ENCODE peak calls at places on chromosomes 5 and 9, in six cellular contexts. One of them, this sample, is unnamed.
A peak's percentile ranks its signal among the peaks of the same experiment; 100 is the strongest.

GRCh38 chr9:116275418-116276295 is 122.1 kb downstream of the PAPPA start:
- DNase-seq in epithelial cell of esophagus: no peak
- DNase-seq in spleen: no peak
- DNase-seq in AG04449: no peak
- DNase-seq in GM12865: no peak
- DNase-seq in tibial nerve: no peak
- DNase-seq in this sample: no peak

GRCh38 chr5:168292783-168293696 is 1.6 kb downstream of the WWC1 start:
- DNase-seq in tibial nerve: no peak
- DNase-seq in epithelial cell of esophagus: no peak
- DNase-seq in spleen: no peak
- DNase-seq in GM12865: no peak
- DNase-seq in AG04449: no peak
- DNase-seq in this sample: no peak

GRCh38 chr9:134942011-134942410 is 24.3 kb upstream of the FCN1 start:
- DNase-seq in tibial nerve: no peak
- DNase-seq in AG04449: no peak
- DNase-seq in spleen: peak; percentile 39
- DNase-seq in epithelial cell of esophagus: no peak
- DNase-seq in GM12865: no peak
- DNase-seq in this sample: no peak

GRCh38 chr5:12413075-12413474 is 508.8 kb upstream of the CTNND2 start:
- DNase-seq in spleen: no peak
- DNase-seq in tibial nerve: no peak
- DNase-seq in GM12865: no peak
- DNase-seq in epithelial cell of esophagus: no peak
- DNase-seq in AG04449: no peak
- DNase-seq in this sample: no peak

GRCh38 chr9:479951-480350 is 265.3 kb downstream of the DOCK8 start:
- DNase-seq in AG04449: no peak
- DNase-seq in GM12865: no peak
- DNase-seq in tibial nerve: no peak
- DNase-seq in epithelial cell of esophagus: no peak
- DNase-seq in spleen: no peak
- DNase-seq in this sample: no peak

GRCh38 chr9:124574944-124575343 is 67.7 kb upstream of the NR5A1 start:
- DNase-seq in spleen: no peak
- DNase-seq in tibial nerve: no peak
- DNase-seq in epithelial cell of esophagus: peak; percentile 88
- DNase-seq in GM12865: no peak
- DNase-seq in AG04449: peak; percentile 45
- DNase-seq in this sample: no peak

GRCh38 chr9:76621011-76621410 is 143.2 kb upstream of the PCA3 start:
- DNase-seq in epithelial cell of esophagus: no peak
- DNase-seq in GM12865: no peak
- DNase-seq in spleen: no peak
- DNase-seq in tibial nerve: no peak
- DNase-seq in AG04449: no peak
- DNase-seq in this sample: no peak

GRCh38 chr9:91949293-91949945 is 609 bp downstream of the ROR2 start:
- DNase-seq in epithelial cell of esophagus: peak; percentile 16
- DNase-seq in AG04449: no peak
- DNase-seq in GM12865: no peak
- DNase-seq in spleen: no peak
- DNase-seq in tibial nerve: no peak
- DNase-seq in this sample: no peak

GRCh38 chr5:926416-927171 is 33.9 kb downstream of the TRIP13 start:
- DNase-seq in epithelial cell of esophagus: peak; percentile 6
- DNase-seq in AG04449: no peak
- DNase-seq in spleen: peak; percentile 73
- DNase-seq in tibial nerve: no peak
- DNase-seq in GM12865: no peak
- DNase-seq in this sample: no peak

GRCh38 chr9:107711528-107711927 is 222.0 kb upstream of the KLF4 start:
- DNase-seq in AG04449: peak; percentile 65
- DNase-seq in GM12865: no peak
- DNase-seq in epithelial cell of esophagus: peak; percentile 95
- DNase-seq in tibial nerve: no peak
- DNase-seq in spleen: no peak
- DNase-seq in this sample: no peak

GRCh38 chr9:24793711-24794110 is 248.0 kb upstream of the IZUMO3 start:
- DNase-seq in epithelial cell of esophagus: no peak
- DNase-seq in tibial nerve: no peak
- DNase-seq in GM12865: no peak
- DNase-seq in AG04449: no peak
- DNase-seq in spleen: no peak
- DNase-seq in this sample: no peak

GRCh38 chr5:133324058-133324457 is 272.2 kb downstream of the HSPA4 start:
- DNase-seq in GM12865: no peak
- DNase-seq in spleen: peak; percentile 42
- DNase-seq in epithelial cell of esophagus: no peak
- DNase-seq in tibial nerve: no peak
- DNase-seq in AG04449: no peak
- DNase-seq in this sample: no peak

GRCh38 chr5:39605966-39606591 is 181.3 kb upstream of the DAB2 start:
- DNase-seq in AG04449: no peak
- DNase-seq in GM12865: no peak
- DNase-seq in spleen: no peak
- DNase-seq in tibial nerve: no peak
- DNase-seq in epithelial cell of esophagus: peak; percentile 50
- DNase-seq in this sample: no peak

GRCh38 chr5:167720201-167720600 is 571.2 kb upstream of the WWC1 start:
- DNase-seq in epithelial cell of esophagus: peak; percentile 24
- DNase-seq in AG04449: no peak
- DNase-seq in spleen: no peak
- DNase-seq in tibial nerve: no peak
- DNase-seq in GM12865: no peak
- DNase-seq in this sample: no peak

GRCh38 chr9:113609562-113610318 is 146.2 kb downstream of the RGS3 start:
- DNase-seq in tibial nerve: peak; percentile 86
- DNase-seq in AG04449: no peak
- DNase-seq in spleen: peak; percentile 87
- DNase-seq in epithelial cell of esophagus: no peak
- DNase-seq in GM12865: no peak
- DNase-seq in this sample: no peak

GRCh38 chr5:168601972-168602371 is 22.8 kb upstream of the PANK3 start:
- DNase-seq in spleen: no peak
- DNase-seq in GM12865: no peak
- DNase-seq in tibial nerve: no peak
- DNase-seq in AG04449: no peak
- DNase-seq in epithelial cell of esophagus: no peak
- DNase-seq in this sample: no peak

DNA sequence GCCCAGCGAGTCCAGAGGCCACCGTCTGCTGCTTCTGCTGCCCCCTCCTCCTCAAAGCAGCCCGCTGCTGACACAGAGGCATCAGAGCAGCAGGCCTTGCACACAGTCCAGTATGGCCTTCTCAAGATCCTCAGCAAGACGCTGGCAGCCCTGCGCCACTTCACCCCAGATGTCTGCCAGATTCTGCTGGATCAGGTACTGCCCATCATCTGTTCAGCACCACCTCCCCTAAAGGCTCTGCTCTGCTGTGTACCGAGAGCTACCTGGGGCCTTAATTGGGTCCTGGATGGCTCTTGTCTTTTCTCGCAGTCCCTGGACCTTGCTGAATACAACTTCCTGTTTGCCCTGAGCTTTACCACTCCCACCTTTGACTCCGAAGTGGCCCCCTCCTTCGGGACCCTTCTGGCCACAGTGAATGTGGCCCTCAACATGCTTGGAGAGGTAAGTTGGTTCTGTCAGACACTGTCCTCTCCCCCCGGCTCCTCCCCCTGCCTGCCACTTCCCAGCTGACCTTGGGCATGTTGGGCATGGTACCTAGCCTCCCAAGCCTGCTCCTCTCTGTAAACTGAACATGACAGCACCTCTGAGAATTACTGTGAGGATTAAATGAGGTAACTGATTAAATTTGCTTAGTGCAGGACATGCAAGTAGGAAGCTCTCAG is 22.7 kb downstream of the SH3GLB2 start:
- DNase-seq in GM12865: no peak
- DNase-seq in AG04449: no peak
- DNase-seq in epithelial cell of esophagus: no peak
- DNase-seq in tibial nerve: no peak
- DNase-seq in spleen: no peak
- DNase-seq in this sample: no peak
- TF ChIP-seq CTCF in GM12865: no peak
- TF ChIP-seq CTCF in AG04449: no peak
- TF ChIP-seq CTCF in epithelial cell of esophagus: no peak
- TF ChIP-seq CTCF in tibial nerve: no peak
- TF ChIP-seq CTCF in spleen: no peak
- TF ChIP-seq CTCF in this sample: no peak

GRCh38 chr9:22047596-22047995 is 38.5 kb upstream of the CDKN2B start:
- DNase-seq in epithelial cell of esophagus: no peak
- DNase-seq in GM12865: no peak
- DNase-seq in tibial nerve: no peak
- DNase-seq in spleen: no peak
- DNase-seq in AG04449: no peak
- DNase-seq in this sample: no peak
- H3K4me3 ChIP-seq in epithelial cell of esophagus: no peak overlapping the region
- H3K4me3 ChIP-seq in GM12865: no peak overlapping the region
- H3K4me3 ChIP-seq in tibial nerve: no peak overlapping the region
- H3K4me3 ChIP-seq in spleen: no peak overlapping the region
- H3K4me3 ChIP-seq in AG04449: no peak overlapping the region
- H3K4me3 ChIP-seq in this sample: no peak overlapping the region

GRCh38 chr9:72952394-72952720 is 496 bp downstream of the ALDH1A1 start:
- DNase-seq in AG04449: no peak
- DNase-seq in tibial nerve: no peak
- DNase-seq in spleen: no peak
- DNase-seq in epithelial cell of esophagus: no peak
- DNase-seq in GM12865: no peak
- DNase-seq in this sample: no peak

GRCh38 chr9:72951043-72951442 is 1.8 kb downstream of the ALDH1A1 start:
- DNase-seq in tibial nerve: no peak
- DNase-seq in AG04449: no peak
- DNase-seq in spleen: no peak
- DNase-seq in GM12865: no peak
- DNase-seq in epithelial cell of esophagus: no peak
- DNase-seq in this sample: no peak

GRCh38 chr9:72952914-72953313 is at the start of gene ALDH1A1:
- DNase-seq in AG04449: no peak
- DNase-seq in epithelial cell of esophagus: peak; percentile 55
- DNase-seq in spleen: no peak
- DNase-seq in tibial nerve: no peak
- DNase-seq in GM12865: no peak
- DNase-seq in this sample: no peak

GRCh38 chr9:72951520-72952393 is 1.1 kb downstream of the ALDH1A1 start:
- DNase-seq in spleen: no peak
- DNase-seq in GM12865: no peak
- DNase-seq in AG04449: no peak
- DNase-seq in tibial nerve: no peak
- DNase-seq in epithelial cell of esophagus: no peak
- DNase-seq in this sample: no peak

DNA sequence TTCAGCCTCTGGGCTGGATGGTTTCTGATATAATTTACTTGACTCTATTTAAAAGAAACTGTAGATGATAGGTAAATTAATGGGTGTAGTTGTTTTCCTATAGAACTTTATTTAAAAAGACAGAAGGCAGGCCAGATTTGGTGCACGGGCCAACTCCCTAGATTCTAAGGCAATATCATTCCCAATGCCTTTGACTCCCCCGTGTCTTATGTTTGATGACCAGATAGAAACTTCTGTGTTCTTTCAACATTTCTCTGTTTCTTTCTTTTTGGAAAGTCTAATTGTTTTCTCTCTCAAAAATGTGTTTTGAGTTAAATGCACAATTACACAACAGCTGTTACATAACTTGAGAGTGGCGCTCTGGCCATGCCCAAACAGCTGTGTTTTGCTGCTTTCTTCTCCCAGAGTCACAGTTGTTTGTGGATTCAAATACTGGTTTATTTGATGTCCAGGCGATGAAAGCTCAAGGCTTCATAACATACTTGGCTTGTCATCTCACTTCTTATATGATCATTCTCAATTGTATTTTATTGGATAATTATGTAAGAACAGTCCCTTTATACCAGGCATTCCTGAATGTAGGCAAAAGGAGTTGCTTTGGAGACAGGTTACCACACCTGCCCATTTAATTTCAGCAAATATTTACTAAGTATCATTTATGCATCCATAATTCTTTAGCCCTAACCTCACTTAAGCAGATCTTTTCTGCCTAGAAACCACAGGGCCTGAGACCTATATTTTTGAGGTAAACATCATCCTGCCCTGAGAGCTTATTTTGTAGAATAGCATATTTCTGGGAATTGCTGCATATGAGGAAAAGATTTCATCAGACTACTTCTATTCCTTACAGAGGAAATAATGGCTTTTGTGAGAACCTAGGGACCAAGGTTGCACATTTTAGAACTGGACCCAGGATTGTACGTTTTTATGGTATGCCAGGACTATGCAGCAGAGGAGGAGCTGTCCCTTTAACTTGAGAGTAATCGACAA is 1.9 kb upstream of the ALDH1A1 start:
- DNase-seq in spleen: no peak
- DNase-seq in AG04449: no peak
- DNase-seq in tibial nerve: peak; percentile 15
- DNase-seq in epithelial cell of esophagus: no peak
- DNase-seq in GM12865: no peak
- DNase-seq in this sample: no peak
- TF ChIP-seq CTCF in spleen: no peak
- TF ChIP-seq CTCF in AG04449: no peak
- TF ChIP-seq CTCF in tibial nerve: no peak
- TF ChIP-seq CTCF in epithelial cell of esophagus: no peak
- TF ChIP-seq CTCF in GM12865: no peak
- TF ChIP-seq CTCF in this sample: no peak

GRCh38 chr9:98104445-98104881 is 14.6 kb downstream of the TRIM14 start:
- DNase-seq in tibial nerve: no peak
- DNase-seq in spleen: no peak
- DNase-seq in AG04449: no peak
- DNase-seq in epithelial cell of esophagus: no peak
- DNase-seq in GM12865: peak; percentile 62
- DNase-seq in this sample: no peak

GRCh38 chr9:98101868-98102273 is 17.2 kb downstream of the TRIM14 start:
- DNase-seq in AG04449: no peak
- DNase-seq in tibial nerve: no peak
- DNase-seq in spleen: peak; percentile 93
- DNase-seq in epithelial cell of esophagus: no peak
- DNase-seq in GM12865: peak; percentile 98
- DNase-seq in this sample: peak; percentile 81

GRCh38 chr9:98099898-98100297 is 19.1 kb downstream of the TRIM14 start:
- DNase-seq in spleen: no peak
- DNase-seq in AG04449: no peak
- DNase-seq in GM12865: peak; percentile 49
- DNase-seq in tibial nerve: no peak
- DNase-seq in epithelial cell of esophagus: peak; percentile 81
- DNase-seq in this sample: no peak

GRCh38 chr9:98099346-98099745 is 19.7 kb downstream of the TRIM14 start:
- DNase-seq in GM12865: no peak
- DNase-seq in spleen: no peak
- DNase-seq in tibial nerve: no peak
- DNase-seq in AG04449: no peak
- DNase-seq in epithelial cell of esophagus: peak; percentile 55
- DNase-seq in this sample: no peak

DNA sequence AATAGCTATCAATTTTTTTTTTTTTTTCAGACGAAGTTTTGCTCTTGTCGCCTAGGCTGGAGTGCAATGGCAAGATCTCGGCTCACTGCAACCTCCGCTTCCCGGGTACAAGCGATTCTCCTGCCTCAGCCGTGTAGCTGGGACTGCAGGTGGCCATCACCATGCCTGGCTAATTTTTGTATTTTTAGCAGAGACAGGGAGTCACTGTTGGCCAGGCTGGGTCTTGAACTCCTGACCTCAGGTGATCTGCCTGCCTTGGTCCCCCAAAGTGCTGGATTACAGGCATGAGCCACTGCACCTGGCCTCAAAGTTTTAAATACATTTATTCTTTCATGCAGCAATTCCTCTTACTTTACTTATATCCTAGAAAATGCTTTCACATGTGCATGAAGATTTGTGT is 17.6 kb downstream of the TRIM14 start:
- DNase-seq in spleen: no peak
- DNase-seq in tibial nerve: no peak
- DNase-seq in AG04449: no peak
- DNase-seq in epithelial cell of esophagus: no peak
- DNase-seq in GM12865: no peak
- DNase-seq in this sample: peak; percentile 65
- H3K4me3 ChIP-seq in spleen: no peak overlapping the region
- H3K4me3 ChIP-seq in tibial nerve: no peak overlapping the region
- H3K4me3 ChIP-seq in AG04449: no peak overlapping the region
- H3K4me3 ChIP-seq in epithelial cell of esophagus: no peak overlapping the region
- H3K4me3 ChIP-seq in GM12865: peak overlapping the region; percentile 7
- H3K4me3 ChIP-seq in this sample: peak overlapping the region; percentile 26